ENCODE peak calls at places on chromosome 4, in nine cellular contexts. B, E, H, R, S, Q, A, L and P are unnamed samples.

GRCh38 chr4:85760521-85760920 is 285.6 kb downstream of the ARHGAP24 start:
- DNase-seq in B (no peak), E (peak), H (no peak), R (no peak), S (no peak), Q (no peak), A (no peak), L (no peak), P (no peak)

GRCh38 chr4:182847956-182848450 is 69.2 kb downstream of the DCTD start:
- DNase-seq in B (no peak), E (no peak), H (no peak), R (no peak), S (no peak), Q (no peak), A (no peak), L (no peak), P (no peak)

GRCh38 chr4:173765731-173766130 is 235.7 kb upstream of the HAND2 start:
- DNase-seq in B (no peak), E (no peak), H (no peak), R (no peak), S (no peak), Q (no peak), A (no peak), L (no peak), P (no peak)

GRCh38 chr4:64911846-64912245 is 502.6 kb upstream of the TECRL start:
- DNase-seq in B (no peak), E (no peak), H (no peak), R (no peak), S (no peak), Q (peak), A (no peak), L (no peak), P (no peak)

GRCh38 chr4:99437686-99438577 is 2.8 kb upstream of the ADH7 start:
- DNase-seq in B (no peak), E (no peak), H (no peak), R (no peak), S (peak), Q (no peak), A (no peak), L (no peak), P (no peak)

GRCh38 chr4:35252866-35253265 is 991.4 kb downstream of the ARAP2 start:
- DNase-seq in B (no peak), E (no peak), H (no peak), R (no peak), S (no peak), Q (no peak), A (no peak), L (no peak), P (no peak)

GRCh38 chr4:142719854-142720541 is 126.1 kb downstream of the INPP4B start:
- DNase-seq in B (no peak), E (peak), H (no peak), R (no peak), S (no peak), Q (no peak), A (no peak), L (peak), P (no peak)

GRCh38 chr4:818106-818921 is 7.6 kb downstream of the CPLX1 start:
- DNase-seq in B (no peak), E (no peak), H (no peak), R (peak), S (no peak), Q (no peak), A (no peak), L (no peak), P (no peak)

GRCh38 chr4:184189966-184190365 is 27.7 kb downstream of the ENPP6 start:
- DNase-seq in B (no peak), E (no peak), H (no peak), R (no peak), S (no peak), Q (no peak), A (no peak), L (no peak), P (no peak)

GRCh38 chr4:153206534-153206933 is 2.3 kb downstream of the TRIM2 start:
- DNase-seq in B (no peak), E (no peak), H (no peak), R (no peak), S (no peak), Q (peak), A (no peak), L (no peak), P (no peak)

GRCh38 chr4:91147067-91147466 is 1019.9 kb downstream of the CCSER1 start:
- DNase-seq in B (no peak), E (no peak), H (no peak), R (no peak), S (no peak), Q (no peak), A (no peak), L (no peak), P (no peak)

GRCh38 chr4:140152015-140152703 is 1.8 kb downstream of the MAML3 start:
- DNase-seq in B (peak), E (peak), H (peak), R (peak), S (peak), Q (peak), A (peak), L (peak), P (no peak)

GRCh38 chr4:105002278-105002677 is 144.4 kb upstream of the TET2 start:
- DNase-seq in B (no peak), E (no peak), H (no peak), R (no peak), S (no peak), Q (no peak), A (no peak), L (no peak), P (no peak)

GRCh38 chr4:1201851-1202525 is 29.6 kb upstream of the SPON2 start:
- DNase-seq in B (peak), E (peak), H (peak), R (peak), S (no peak), Q (peak), A (peak), L (no peak), P (peak)

GRCh38 chr4:148163011-148163410 is 279.2 kb downstream of the NR3C2 start:
- DNase-seq in B (no peak), E (no peak), H (no peak), R (no peak), S (no peak), Q (no peak), A (no peak), L (peak), P (no peak)

GRCh38 chr4:78669453-78669852 is 106.7 kb upstream of the BMP2K start:
- DNase-seq in B (no peak), E (no peak), H (no peak), R (no peak), S (no peak), Q (no peak), A (no peak), L (no peak), P (no peak)
- TF ChIP-seq CTCF in B (no peak), E (no peak), H (no peak), R (no peak), S (no peak), Q (peak), A (no peak), L (no peak), P (no peak)

DNA sequence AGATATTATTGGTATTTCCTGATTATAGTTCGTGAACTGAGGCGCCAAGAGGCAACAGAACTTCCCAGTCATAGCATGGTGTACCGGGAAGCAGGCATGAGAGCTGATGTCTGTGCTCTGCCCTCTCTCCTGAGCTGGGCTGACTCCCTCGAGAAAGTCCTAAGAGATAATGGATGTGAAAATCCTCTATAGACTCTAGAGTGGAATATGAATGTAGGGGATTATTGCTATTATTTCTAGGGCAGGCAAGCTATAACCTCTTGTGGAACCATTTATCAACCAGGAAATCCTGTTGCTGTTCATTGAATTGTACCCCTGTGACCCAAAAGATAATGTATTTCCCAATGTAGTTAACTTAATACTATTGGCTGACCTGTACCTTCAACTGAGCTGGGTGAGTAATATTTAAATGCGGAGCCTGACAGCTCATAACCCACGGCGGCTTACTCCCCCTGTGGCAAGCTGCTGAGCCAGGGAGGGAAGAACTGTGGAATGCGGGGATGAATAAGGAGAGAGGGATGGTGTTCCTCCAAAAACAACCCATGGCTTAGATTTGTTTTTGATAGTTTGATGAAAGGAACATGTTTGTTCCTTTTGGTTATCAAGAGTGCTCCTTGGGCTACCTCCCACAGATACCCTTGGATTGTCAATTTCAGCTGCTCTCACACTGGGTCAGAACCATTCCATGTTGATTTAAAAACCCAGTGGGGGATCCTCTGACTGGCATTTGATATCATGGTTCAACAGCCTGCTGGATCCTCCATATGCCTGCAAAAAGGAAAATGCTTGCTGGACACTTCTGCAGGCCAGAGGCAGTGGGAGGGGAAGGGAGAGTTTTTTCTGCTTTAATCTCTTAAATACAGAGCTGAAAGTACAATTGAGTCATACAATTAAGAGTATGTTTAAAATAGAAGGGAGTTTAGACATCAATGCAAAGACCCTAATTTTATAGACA is 339.0 kb upstream of the BOD1L1 start:
- DNase-seq in B (no peak), E (peak), H (no peak), R (no peak), S (no peak), Q (peak), A (no peak), L (peak), P (no peak)
- TF ChIP-seq CTCF in B (no peak), E (peak), H (no peak), R (no peak), S (no peak), Q (no peak), A (no peak), L (no peak), P (no peak)

DNA sequence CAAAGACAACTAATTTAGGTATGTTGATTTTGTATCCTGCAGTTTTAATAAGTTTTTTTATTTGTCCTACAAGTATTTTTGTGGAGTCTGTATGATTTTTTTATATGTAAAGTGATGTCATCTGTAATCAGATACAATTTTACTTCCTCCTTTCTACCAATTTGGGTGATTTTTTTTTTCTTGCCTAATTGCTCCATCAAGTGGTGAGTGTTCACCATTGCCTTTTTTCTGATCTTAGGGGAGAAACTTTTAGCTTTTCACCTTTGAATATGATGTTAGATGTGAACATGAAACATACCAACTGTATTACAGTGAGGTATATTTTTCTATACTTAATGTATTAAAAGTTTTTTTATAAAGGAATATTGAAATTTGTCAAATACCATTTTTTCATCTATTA is 362.3 kb downstream of the PABPC4L start:
- DNase-seq in B (no peak), E (no peak), H (no peak), R (no peak), S (no peak), Q (no peak), A (no peak), L (no peak), P (no peak)
- TF ChIP-seq CTCF in B (no peak), E (no peak), H (no peak), R (no peak), S (no peak), Q (no peak), A (no peak), L (no peak), P (no peak)

DNA sequence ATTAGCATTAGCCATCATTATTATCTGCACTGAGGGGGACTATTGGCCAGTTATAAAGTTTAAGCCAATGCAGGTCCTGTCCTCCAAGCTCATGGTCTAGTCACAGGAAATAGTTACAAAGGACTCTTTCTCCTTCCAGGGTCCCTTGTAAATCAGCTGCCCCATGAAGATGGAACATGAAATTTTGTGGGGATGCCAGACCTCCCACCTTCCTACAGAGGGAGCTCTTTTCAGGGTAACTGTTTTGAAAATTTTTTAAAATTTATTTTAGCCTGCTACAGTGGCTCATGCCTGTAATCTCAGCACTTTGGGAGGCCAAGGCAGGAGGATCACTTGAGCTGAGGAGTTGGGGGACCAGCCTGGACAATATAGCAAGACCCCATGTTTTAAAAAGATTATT is 124.4 kb upstream of the SLC34A2 start:
- DNase-seq in B (no peak), E (no peak), H (no peak), R (no peak), S (no peak), Q (no peak), A (no peak), L (no peak), P (no peak)
- TF ChIP-seq CTCF in B (no peak), E (peak), H (no peak), R (peak), S (no peak), Q (peak), A (no peak), L (no peak), P (no peak)